ENCODE peak calls at places on chromosomes 6 and 20, in four cellular contexts. B is GM12878, C is IMR-90, G is K562. W is an unnamed sample.

GRCh38 chr20:53652090-53652858 is 58.6 kb upstream of the ZNF217 start:
- DNase-seq in B (peak), C (peak), G (peak), W (no peak)

GRCh38 chr20:57457243-57457761 is 66.1 kb downstream of the RBM38 start:
- DNase-seq in B (no peak), C (no peak), G (peak), W (no peak)

GRCh38 chr6:33606642-33607041 is 14.5 kb upstream of the ITPR3 start:
- DNase-seq in B (no peak), C (no peak), G (no peak), W (no peak)

GRCh38 chr20:13441388-13441787 is 197.3 kb downstream of the TASP1 start:
- DNase-seq in B (no peak), C (no peak), G (no peak), W (no peak)

GRCh38 chr20:16201191-16201590 is 372.1 kb downstream of the KIF16B start:
- DNase-seq in B (no peak), C (no peak), G (no peak), W (no peak)

GRCh38 chr6:143802833-143803565 is 40.1 kb upstream of the LTV1 start:
- DNase-seq in B (no peak), C (peak), G (no peak), W (peak)

GRCh38 chr20:57671662-57672061 is 38.2 kb downstream of the PMEPA1 start:
- DNase-seq in B (no peak), C (no peak), G (no peak), W (no peak)

GRCh38 chr20:34639755-34640222 is 37.1 kb downstream of the PIGU start:
- DNase-seq in B (no peak), C (no peak), G (no peak), W (peak)

GRCh38 chr6:64874776-64875175 is 832.2 kb downstream of the EYS start:
- DNase-seq in B (no peak), C (peak), G (no peak), W (no peak)

GRCh38 chr6:122049341-122049740 is 350.1 kb upstream of the HSF2 start:
- DNase-seq in B (no peak), C (peak), G (no peak), W (no peak)

GRCh38 chr6:126880926-126881325 is 237.5 kb upstream of the RSPO3 start:
- DNase-seq in B (no peak), C (no peak), G (no peak), W (no peak)

GRCh38 chr6:1080453-1081328 is 231.2 kb upstream of the FOXQ1 start:
- DNase-seq in B (no peak), C (no peak), G (no peak), W (no peak)

GRCh38 chr6:121504227-121504626 is 68.8 kb downstream of the GJA1 start:
- DNase-seq in B (no peak), C (peak), G (no peak), W (peak)

GRCh38 chr20:53319716-53320115 is 273.9 kb downstream of the ZNF217 start:
- DNase-seq in B (no peak), C (no peak), G (no peak), W (no peak)

GRCh38 chr20:51378171-51378928 is 164.2 kb downstream of the NFATC2 start:
- DNase-seq in B (no peak), C (no peak), G (peak), W (no peak)

GRCh38 chr6:52929321-52930164 is 20.0 kb upstream of the GSTA3 start:
- DNase-seq in B (no peak), C (peak), G (peak), W (peak)
- TF ChIP-seq FOS in B (no peak), C (peak), G (peak), W (peak)

GRCh38 chr20:21508230-21509078 is 5.4 kb downstream of the NKX2-2 start:
- DNase-seq in B (no peak), C (no peak), G (no peak), W (no peak)

GRCh38 chr20:21507275-21508229 is 6.3 kb downstream of the NKX2-2 start:
- DNase-seq in B (no peak), C (no peak), G (no peak), W (no peak)

GRCh38 chr20:21504323-21504722 is 9.5 kb downstream of the NKX2-2 start:
- DNase-seq in B (no peak), C (no peak), G (no peak), W (no peak)

GRCh38 chr20:21505161-21505809 is 8.6 kb downstream of the NKX2-2 start:
- DNase-seq in B (no peak), C (peak), G (peak), W (peak)

GRCh38 chr20:21505810-21506530 is 7.9 kb downstream of the NKX2-2 start:
- DNase-seq in B (no peak), C (peak), G (peak), W (peak)
- TF ChIP-seq FOS in B (no peak), C (no peak), G (no peak), W (no peak)

GRCh38 chr6:112879920-112880413 is 532.8 kb downstream of the RFPL4B start:
- DNase-seq in B (no peak), C (no peak), G (peak), W (no peak)
- TF ChIP-seq FOS in B (no peak), C (no peak), G (no peak), W (no peak)

DNA sequence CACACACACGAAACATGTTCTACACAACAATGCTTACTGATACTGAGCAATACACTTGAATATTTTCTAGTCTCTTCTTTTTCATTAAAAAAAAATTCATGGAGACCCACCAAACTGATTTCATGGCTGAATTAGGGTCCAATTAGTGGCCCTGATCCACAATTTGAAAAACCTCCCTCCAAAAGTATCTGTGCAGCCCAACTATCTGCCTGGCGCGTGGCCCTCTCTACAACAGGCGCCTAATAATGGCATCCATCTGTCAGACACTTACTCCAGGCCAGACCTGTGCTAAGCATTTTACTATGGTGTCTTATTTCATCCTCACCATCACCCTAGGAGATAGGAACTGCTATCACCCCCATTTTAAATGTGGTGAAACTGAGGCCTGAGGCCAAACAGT is 14.0 kb downstream of the TFEB start:
- DNase-seq in B (no peak), C (no peak), G (no peak), W (no peak)
- TF ChIP-seq FOS in B (no peak), C (no peak), G (no peak), W (no peak)

GRCh38 chr6:89032599-89032998 is 48.0 kb upstream of the PNRC1 start:
- DNase-seq in B (no peak), C (no peak), G (no peak), W (no peak)
- TF ChIP-seq FOS in B (no peak), C (no peak), G (no peak), W (no peak)

GRCh38 chr6:106181664-106182418 is 95.7 kb downstream of the PRDM1 start:
- DNase-seq in B (peak), C (peak), G (no peak), W (no peak)

GRCh38 chr6:106177786-106178185 is 91.7 kb downstream of the PRDM1 start:
- DNase-seq in B (no peak), C (no peak), G (peak), W (no peak)

GRCh38 chr6:106180208-106180607 is 94.1 kb downstream of the PRDM1 start:
- DNase-seq in B (no peak), C (no peak), G (no peak), W (no peak)

GRCh38 chr6:106182455-106182854 is 96.3 kb downstream of the PRDM1 start:
- DNase-seq in B (peak), C (no peak), G (no peak), W (no peak)

DNA sequence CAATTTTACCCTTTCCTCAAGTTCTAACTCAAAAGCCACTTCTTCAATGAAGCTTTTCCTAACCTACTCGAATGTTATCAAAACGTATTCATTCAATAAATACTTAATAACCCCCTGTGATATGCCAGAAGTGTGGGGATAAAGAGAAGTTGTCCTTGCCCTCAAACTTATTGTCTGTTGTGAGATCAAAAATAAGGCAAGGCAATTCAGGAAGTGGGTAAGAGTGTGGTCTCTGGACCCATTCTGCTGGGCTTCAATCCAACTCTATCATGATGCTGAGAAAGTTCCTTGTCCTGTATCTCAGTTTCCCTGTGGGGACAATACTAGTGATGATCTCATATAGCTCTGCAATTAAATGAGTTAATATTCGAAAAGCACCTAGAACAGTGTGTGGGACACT is 92.8 kb downstream of the PRDM1 start:
- DNase-seq in B (no peak), C (no peak), G (no peak), W (no peak)
- TF ChIP-seq FOS in B (no peak), C (no peak), G (no peak), W (no peak)